ENCODE peak calls at places on chromosome 17, in five cellular contexts. N is GM23338, E is neural progenitor cell, A is SK-N-SH, W is K562. F is an unnamed sample.

GRCh38 chr17:66564992-66565465 is 262.6 kb downstream of the PRKCA start:
- DNase-seq in E (peak; percentile 50), W (no peak), N (peak; percentile 85), A (no peak), F (no peak)

GRCh38 chr17:16516594-16517018 is 24.6 kb upstream of the LRRC75A start:
- DNase-seq in A (peak; percentile 22), N (no peak), E (peak; percentile 54), W (peak; percentile 39), F (peak; percentile 91)

GRCh38 chr17:79948406-79948917 is 87.2 kb downstream of the TBC1D16 start:
- DNase-seq in A (no peak), W (no peak), N (no peak), E (no peak), F (peak; percentile 64)

GRCh38 chr17:58677204-58677880 is 14.5 kb downstream of the TEX14 start:
- DNase-seq in E (no peak), N (no peak), A (no peak), W (no peak), F (no peak)

GRCh38 chr17:62950067-62950466 is 16.0 kb upstream of the TANC2 start:
- DNase-seq in E (no peak), A (no peak), W (no peak), N (no peak), F (peak; percentile 81)

GRCh38 chr17:82940226-82941020 is 100.6 kb upstream of the ZNF750 start:
- DNase-seq in A (no peak), E (no peak), N (no peak), W (no peak), F (peak; percentile 78)

GRCh38 chr17:17671369-17672119 is 9.7 kb upstream of the RAI1 start:
- DNase-seq in N (no peak), W (no peak), A (no peak), E (no peak), F (no peak)

GRCh38 chr17:45371414-45372324 is 54.8 kb upstream of the MAP3K14 start:
- DNase-seq in E (peak; percentile 92), A (peak; percentile 78), N (peak; percentile 95), W (no peak), F (peak; percentile 99)

GRCh38 chr17:13967416-13967815 is 101.9 kb upstream of the COX10 start:
- DNase-seq in W (no peak), E (no peak), A (no peak), N (no peak), F (no peak)

GRCh38 chr17:59725691-59726090 is 18.2 kb downstream of the VMP1 start:
- DNase-seq in E (no peak), W (no peak), A (no peak), N (no peak), F (peak; percentile 35)

GRCh38 chr17:60371818-60372510 is 20.0 kb downstream of the USP32 start:
- DNase-seq in W (no peak), N (no peak), A (no peak), E (no peak), F (no peak)

GRCh38 chr17:16371742-16372141 is 9.1 kb upstream of the UBB start:
- DNase-seq in W (no peak), E (no peak), N (no peak), A (peak; percentile 26), F (no peak)

GRCh38 chr17:5843366-5844026 is 226.7 kb upstream of the WSCD1 start:
- DNase-seq in W (no peak), N (no peak), E (no peak), A (no peak), F (peak; percentile 46)

GRCh38 chr17:9028171-9028570 is 6.9 kb downstream of the NTN1 start:
- DNase-seq in A (no peak), E (no peak), N (no peak), W (no peak), F (no peak)

GRCh38 chr17:64255764-64256163 is 7.3 kb downstream of the TEX2 start:
- DNase-seq in A (no peak), W (no peak), N (no peak), E (no peak), F (no peak)

GRCh38 chr17:57767561-57767960 is 22.5 kb upstream of the CCDC182 start:
- DNase-seq in E (no peak), N (peak; percentile 70), W (no peak), A (no peak), F (no peak)

GRCh38 chr17:72602517-72603345 is 481.9 kb downstream of the SOX9 start:
- DNase-seq in N (peak; percentile 90), E (peak; percentile 78), W (no peak), A (no peak), F (peak; percentile 88)

GRCh38 chr17:64001091-64001579 is 3.0 kb downstream of the PRR29 start:
- DNase-seq in W (peak; percentile 11), E (peak; percentile 0), N (no peak), A (peak; percentile 19), F (no peak)

GRCh38 chr17:81245024-81245664 is 6.0 kb downstream of the NDUFAF8 start:
- DNase-seq in N (no peak), A (no peak), W (no peak), E (no peak), F (peak; percentile 98)

GRCh38 chr17:15269087-15269486 is 4.0 kb upstream of the PMP22 start:
- DNase-seq in E (no peak), A (no peak), W (no peak), N (no peak), F (no peak)

GRCh38 chr17:31788956-31789355 is 70.1 kb downstream of the COPRS start:
- DNase-seq in W (no peak), E (no peak), A (no peak), N (no peak), F (no peak)

GRCh38 chr17:31067699-31068184 is 27.0 kb upstream of the NF1 start:
- DNase-seq in N (no peak), A (no peak), W (no peak), E (no peak), F (peak; percentile 79)

GRCh38 chr17:19706791-19707727 is 9.3 kb downstream of the SLC47A2 start:
- DNase-seq in N (no peak), A (no peak), E (peak; percentile 71), W (no peak), F (peak; percentile 65)

GRCh38 chr17:19958023-19958422 is 19.6 kb downstream of the AKAP10 start:
- DNase-seq in W (no peak), N (peak; percentile 64), E (peak; percentile 31), A (peak; percentile 14), F (peak; percentile 89)

GRCh38 chr17:9529033-9529748 is 46.4 kb downstream of the STX8 start:
- DNase-seq in E (peak; percentile 33), W (peak; percentile 16), N (peak; percentile 46), A (peak; percentile 41), F (peak; percentile 79)

GRCh38 chr17:74922172-74922571 is 883 bp downstream of the USH1G start:
- DNase-seq in E (no peak), N (no peak), A (no peak), W (no peak), F (peak; percentile 78)

GRCh38 chr17:74925242-74925641 is 1.2 kb downstream of the OTOP2 start:
- DNase-seq in W (no peak), E (no peak), N (no peak), A (no peak), F (no peak)

GRCh38 chr17:74923538-74924249 is 379 bp upstream of the OTOP2 start:
- DNase-seq in A (peak; percentile 98), E (peak; percentile 76), W (peak; percentile 91), N (peak; percentile 66), F (peak; percentile 97)

GRCh38 chr17:74922694-74923537 is at the start of gene USH1G:
- DNase-seq in W (peak; percentile 91), E (peak; percentile 47), N (peak; percentile 36), A (peak; percentile 94), F (no peak)

DNA sequence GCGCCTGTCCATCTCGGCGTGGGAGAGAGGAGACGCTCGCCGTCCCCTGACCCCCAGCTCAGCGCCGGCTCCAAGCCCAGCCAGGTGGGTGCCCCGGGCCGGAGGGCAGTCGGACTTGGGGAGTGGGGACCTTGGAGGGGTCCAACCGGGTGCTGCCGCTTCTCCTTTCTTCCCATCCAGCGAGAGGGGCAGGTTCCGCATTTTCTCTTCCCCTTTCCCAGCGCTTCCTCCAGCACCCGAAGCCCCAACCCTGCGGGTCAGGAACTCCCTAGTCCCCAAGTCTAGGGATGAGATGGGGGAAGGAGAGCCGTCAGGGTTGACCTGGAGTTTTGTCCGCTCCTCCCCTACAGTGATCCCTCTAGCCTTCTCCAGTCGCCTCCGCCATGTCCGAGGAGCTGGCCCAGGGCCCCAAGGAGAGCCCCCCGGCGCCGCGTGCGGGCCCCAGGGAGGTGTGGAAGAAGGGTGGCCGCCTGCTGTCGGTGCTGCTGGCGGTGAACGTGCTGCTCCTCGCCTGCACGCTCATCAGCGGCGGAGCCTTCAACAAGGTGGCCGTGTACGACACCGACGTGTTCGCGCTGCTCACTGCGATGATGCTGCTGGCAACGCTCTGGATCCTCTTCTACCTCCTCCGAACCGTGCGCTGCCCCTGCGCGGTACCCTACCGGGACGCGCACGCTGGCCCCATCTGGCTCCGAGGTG is at the start of gene OTOP2:
- DNase-seq in E (peak; percentile 38), A (peak; percentile 67), W (no peak), N (peak; percentile 61), F (no peak)
- H3K4me2 ChIP-seq in E (peak within 1 kb of the TSS; percentile 87), A (peak within 1 kb of the TSS; percentile 99), W (peak within 1 kb of the TSS; percentile 76), N (peak within 1 kb of the TSS; percentile 93), F (no peak within 1 kb of the TSS)

GRCh38 chr17:42363231-42363630 is 25.0 kb downstream of the STAT3 start:
- DNase-seq in E (no peak), A (no peak), N (no peak), W (no peak), F (no peak)

GRCh38 chr17:42359133-42359532 is 29.1 kb downstream of the STAT3 start:
- DNase-seq in E (no peak), A (no peak), W (no peak), N (no peak), F (no peak)

GRCh38 chr17:42362245-42362961 is 25.8 kb downstream of the STAT3 start:
- DNase-seq in E (no peak), W (no peak), A (no peak), N (no peak), F (no peak)

GRCh38 chr17:42363767-42364585 is 24.3 kb downstream of the STAT3 start:
- DNase-seq in N (no peak), A (no peak), W (no peak), E (no peak), F (peak; percentile 73)

GRCh38 chr17:42361781-42362186 is 26.5 kb downstream of the STAT3 start:
- DNase-seq in W (no peak), A (no peak), E (no peak), N (no peak), F (no peak)
- H3K4me2 ChIP-seq in W (no peak overlapping the region), A (no peak overlapping the region), E (peak overlapping the region; percentile 7), N (peak overlapping the region; percentile 64), F (no peak overlapping the region)

GRCh38 chr17:37745801-37746426 is 1.1 kb upstream of the HNF1B start:
- DNase-seq in A (no peak), E (no peak), N (no peak), W (no peak), F (no peak)
- H3K4me2 ChIP-seq in A (no peak overlapping the region), E (peak overlapping the region; percentile 82), N (peak overlapping the region; percentile 94), W (no peak overlapping the region), F (no peak overlapping the region)

DNA sequence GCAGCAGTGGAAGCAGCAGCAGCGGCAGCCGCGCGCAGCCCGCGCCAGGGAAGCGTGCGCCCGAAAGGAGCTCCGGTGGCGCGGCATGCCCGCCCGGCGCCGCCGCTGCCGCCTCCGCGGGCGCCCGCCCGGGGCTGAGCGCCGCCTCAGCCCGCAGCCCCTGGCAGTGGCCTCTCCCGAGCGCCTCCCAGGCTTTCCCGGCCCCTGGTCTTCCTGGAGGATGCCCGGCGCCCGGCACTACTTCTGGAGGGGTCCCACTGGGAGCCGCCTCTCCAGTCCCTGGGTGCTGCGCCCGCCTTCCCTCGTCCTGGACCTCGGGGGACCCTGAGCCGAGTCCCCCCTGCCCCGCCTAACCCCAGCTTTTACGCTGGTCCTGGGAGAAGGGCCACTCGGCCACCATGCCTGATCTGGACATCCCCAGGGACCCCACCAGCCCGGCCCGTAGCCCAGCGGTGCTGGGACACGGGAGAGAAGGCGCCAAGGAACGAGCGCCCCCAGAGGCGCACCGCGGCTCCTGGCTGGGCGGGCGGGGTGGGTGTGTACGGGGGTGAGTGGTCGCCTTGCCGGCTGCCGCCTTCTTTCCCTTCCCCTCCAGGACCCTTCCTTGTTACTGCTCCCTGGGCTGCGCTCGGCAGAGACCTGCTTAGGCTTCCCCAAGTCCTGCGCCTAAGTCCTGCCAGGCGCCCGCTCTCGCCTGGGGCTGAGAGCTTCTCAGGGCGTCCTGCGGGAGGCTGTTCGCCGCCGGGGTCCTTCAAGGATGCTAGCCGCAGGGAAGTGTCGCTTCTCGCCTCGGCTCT is 713 bp downstream of the ASIC2 start:
- DNase-seq in N (peak; percentile 58), E (peak; percentile 79), A (peak; percentile 81), W (peak; percentile 27), F (no peak)
- H3K4me2 ChIP-seq in N (peak overlapping the region; percentile 94), E (peak overlapping the region; percentile 97), A (peak overlapping the region; percentile 83), W (no peak overlapping the region), F (no peak overlapping the region)